ENCODE peak calls at places on chromosome 7, in four cellular contexts. R is adrenal gland; P is CD8-positive, alpha-beta T cell; K is endothelial cell of umbilical vein. M is an unnamed sample. For H3K4me1, the result is how much of the 10 kb centered on the place peaks cover.

GRCh38 chr7:107728276-107728675 is 15.7 kb upstream of the CBLL1 start:
- DNase-seq in P (no peak), R (no peak), K (no peak), M (no peak)

GRCh38 chr7:69994218-69994617 is 395.9 kb downstream of the AUTS2 start:
- DNase-seq in K (no peak), P (no peak), R (no peak), M (peak)

GRCh38 chr7:114820993-114821945 is 100.6 kb upstream of the MDFIC start:
- DNase-seq in P (no peak), R (no peak), K (no peak), M (peak)

GRCh38 chr7:33215992-33216391 is 86.6 kb downstream of the BBS9 start:
- DNase-seq in R (no peak), K (no peak), P (no peak), M (no peak)

GRCh38 chr7:117248810-117249209 is 74.0 kb downstream of the WNT2 start:
- DNase-seq in R (no peak), P (no peak), K (no peak), M (peak)

GRCh38 chr7:157471259-157472125 is 134.7 kb downstream of the DNAJB6 start:
- DNase-seq in K (no peak), R (no peak), P (peak), M (no peak)

GRCh38 chr7:92695308-92696261 is 105.4 kb upstream of the FAM133B start:
- DNase-seq in P (no peak), R (peak), K (peak), M (peak)

GRCh38 chr7:112192236-112193154 is 13.7 kb downstream of the DOCK4 start:
- DNase-seq in R (no peak), P (no peak), K (peak), M (peak)

GRCh38 chr7:23333671-23334246 is 34.6 kb downstream of the MALSU1 start:
- DNase-seq in P (no peak), K (peak), R (no peak), M (peak)

GRCh38 chr7:31336202-31337035 is 4.1 kb downstream of the NEUROD6 start:
- DNase-seq in R (no peak), K (no peak), P (no peak), M (no peak)

GRCh38 chr7:129188372-129188891 is at the start of gene SMO:
- DNase-seq in K (peak), P (peak), R (peak), M (peak)

GRCh38 chr7:10483671-10484070 is 490.0 kb upstream of the PHF14 start:
- DNase-seq in K (no peak), P (no peak), R (no peak), M (peak)

GRCh38 chr7:129739427-129739826 is 127.9 kb downstream of the NRF1 start:
- DNase-seq in P (no peak), R (peak), K (peak), M (peak)

GRCh38 chr7:132705146-132705545 is 128.9 kb upstream of the PLXNA4 start:
- DNase-seq in P (no peak), K (no peak), R (no peak), M (no peak)

GRCh38 chr7:139767561-139767982 is 10.2 kb downstream of the HIPK2 start:
- DNase-seq in P (no peak), R (no peak), K (peak), M (no peak)

GRCh38 chr7:15648461-15648961 is 38.0 kb downstream of the MEOX2 start:
- DNase-seq in P (no peak), K (peak), R (no peak), M (peak)

GRCh38 chr7:124033093-124033806 is 383 bp upstream of the TMEM229A start:
- DNase-seq in R (peak), K (no peak), P (no peak), M (no peak)

GRCh38 chr7:133958822-133959221 is 168.3 kb upstream of the LRGUK start:
- DNase-seq in K (peak), P (no peak), R (no peak), M (no peak)

GRCh38 chr7:35518767-35519166 is 176.2 kb downstream of the HERPUD2 start:
- DNase-seq in R (no peak), K (no peak), P (no peak), M (no peak)

GRCh38 chr7:83178066-83178465 is 15.4 kb upstream of the PCLO start:
- DNase-seq in K (no peak), P (no peak), R (no peak), M (peak)

GRCh38 chr7:129872054-129872453 is 80.7 kb downstream of the UBE2H start:
- DNase-seq in P (no peak), R (no peak), K (no peak), M (no peak)

GRCh38 chr7:128459394-128459878 is 3.8 kb downstream of the HILPDA start:
- DNase-seq in P (peak), K (peak), R (peak), M (peak)

GRCh38 chr7:75989726-75990388 is 4.5 kb downstream of the TMEM120A start:
- DNase-seq in K (no peak), P (no peak), R (peak), M (no peak)
- H3K27ac ChIP-seq in K (no peak), P (no peak), R (peak), M (no peak)

DNA sequence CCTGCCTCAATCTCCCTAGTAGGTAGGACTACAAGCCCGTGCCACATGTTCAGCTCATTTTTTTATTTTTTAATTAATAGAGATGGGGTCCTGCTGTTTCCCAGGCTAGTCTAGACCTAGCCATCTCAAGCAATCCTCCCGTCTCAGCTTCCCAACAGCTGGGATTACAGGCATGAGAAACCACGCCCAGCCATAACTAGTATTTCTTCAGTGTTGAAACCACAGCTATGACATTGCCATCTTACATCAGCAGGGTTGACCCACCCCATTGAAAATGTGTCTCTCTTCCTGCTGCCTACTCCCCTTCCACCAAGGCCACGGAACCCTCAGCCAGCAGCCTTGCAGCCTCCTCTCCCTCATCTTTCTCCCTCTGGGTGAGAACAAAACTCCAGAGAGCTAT is 62.1 kb upstream of the ZNF746 start:
- DNase-seq in K (no peak), P (no peak), R (no peak), M (peak)
- H3K4me1 ChIP-seq in K (under half), P (under half), R (under half), M (under half)

GRCh38 chr7:50317697-50318640 is 13.5 kb downstream of the IKZF1 start:
- DNase-seq in P (no peak), K (no peak), R (no peak), M (no peak)

GRCh38 chr7:50315193-50315592 is 10.7 kb downstream of the IKZF1 start:
- DNase-seq in P (no peak), R (no peak), K (no peak), M (no peak)

GRCh38 chr7:50314778-50315177 is 10.3 kb downstream of the IKZF1 start:
- DNase-seq in K (no peak), P (no peak), R (no peak), M (no peak)

GRCh38 chr7:50315739-50316671 is 11.5 kb downstream of the IKZF1 start:
- DNase-seq in P (no peak), K (no peak), R (no peak), M (no peak)

GRCh38 chr7:50317221-50317678 is 12.7 kb downstream of the IKZF1 start:
- DNase-seq in R (no peak), K (no peak), P (no peak), M (no peak)
- TF ChIP-seq CTCF in R (no peak), K (no peak), P (no peak), M (no peak)

GRCh38 chr7:126801738-126802137 is 451.0 kb downstream of the GRM8 start:
- DNase-seq in K (no peak), P (no peak), R (no peak), M (no peak)
- H3K27ac ChIP-seq in K (no peak), P (no peak), R (no peak), M (no peak)

DNA sequence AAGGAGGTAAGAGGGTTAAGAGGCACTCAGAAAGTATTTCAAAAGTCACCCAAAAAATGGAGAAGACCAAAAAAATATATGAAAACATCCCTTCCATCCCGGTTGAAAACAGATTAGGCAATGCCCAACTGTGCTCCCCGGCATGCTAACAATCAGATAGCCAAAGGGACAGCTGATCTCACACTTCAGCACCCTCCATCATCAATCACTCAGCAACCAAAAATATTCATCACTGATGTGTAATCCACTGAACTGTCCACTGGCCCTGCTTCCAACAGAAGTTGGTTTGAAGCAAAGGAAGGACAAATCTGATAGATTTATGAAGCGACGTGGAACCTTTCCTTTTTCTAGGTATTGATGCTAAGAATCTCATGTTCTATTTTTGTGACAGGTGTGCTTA is 206.3 kb downstream of the TNS3 start:
- DNase-seq in K (no peak), R (no peak), P (no peak), M (peak)
- H3K4me1 ChIP-seq in K (under half), R (under half), P (under half), M (under half)

GRCh38 chr7:952548-953441 is 1.7 kb downstream of the ADAP1 start:
- DNase-seq in R (no peak), K (no peak), P (no peak), M (no peak)

GRCh38 chr7:951881-952547 is 2.5 kb downstream of the ADAP1 start:
- DNase-seq in P (no peak), R (no peak), K (no peak), M (no peak)

GRCh38 chr7:956031-956430 is 1.6 kb upstream of the ADAP1 start:
- DNase-seq in P (no peak), R (no peak), K (no peak), M (no peak)

GRCh38 chr7:953547-954327 is 743 bp downstream of the ADAP1 start:
- DNase-seq in P (peak), K (no peak), R (peak), M (peak)

GRCh38 chr7:954330-955238 is at the start of gene ADAP1:
- DNase-seq in R (no peak), K (no peak), P (peak), M (peak)
- TF ChIP-seq CTCF in R (peak), K (peak), P (no peak), M (no peak)

DNA sequence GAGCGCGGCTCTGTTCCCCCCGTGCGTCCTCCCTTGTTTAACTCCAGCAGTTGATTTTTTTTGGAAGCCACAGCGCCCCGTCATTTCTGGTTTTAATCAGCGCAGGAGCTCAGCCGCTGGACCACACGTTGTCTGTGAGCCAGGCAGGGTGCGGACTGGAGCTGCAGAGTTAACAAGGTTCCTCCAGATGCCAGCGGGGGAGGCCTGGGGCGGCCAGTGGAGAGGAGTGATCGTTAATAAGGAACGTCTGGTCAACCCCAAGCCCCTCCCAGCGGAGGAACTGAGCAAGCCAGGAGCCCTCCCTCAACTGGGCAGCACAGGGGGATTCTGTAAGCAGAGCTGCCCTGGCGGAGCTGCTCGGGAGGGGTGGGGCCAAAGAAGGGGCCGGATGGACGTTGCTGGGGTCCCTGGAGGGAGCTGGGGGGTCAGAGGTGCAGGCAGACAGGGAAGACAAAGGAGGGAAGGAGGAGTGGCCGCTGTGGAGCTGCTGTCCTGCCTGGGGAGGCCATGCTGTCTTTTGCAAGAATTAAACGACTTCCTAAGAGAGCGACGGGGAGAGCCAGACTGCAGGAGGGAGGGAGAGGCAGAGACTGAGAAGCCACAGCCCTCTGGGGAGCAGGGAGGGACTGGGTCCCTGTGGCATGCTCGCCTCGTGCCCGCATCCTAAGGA is 537.2 kb upstream of the FOXK1 start:
- DNase-seq in P (no peak), K (peak), R (no peak), M (peak)
- H3K27ac ChIP-seq in P (no peak), K (no peak), R (no peak), M (no peak)

GRCh38 chr7:75969704-75970498 is 24.5 kb downstream of the TMEM120A start:
- DNase-seq in K (no peak), P (no peak), R (peak), M (no peak)
- H3K4me1 ChIP-seq in K (under half), P (under half), R (half or more), M (under half)

GRCh38 chr7:2661096-2661449 is 26.9 kb upstream of the AMZ1 start:
- DNase-seq in P (no peak), K (no peak), R (no peak), M (no peak)
- TF ChIP-seq CTCF in P (no peak), K (no peak), R (no peak), M (no peak)